ENCODE peak calls at places on chromosomes 7 and 10, in five cellular contexts. X is activated T-cell treated with anti-CD3 and anti-CD28 coated beads for 1 hour, C is HFFc6, Y is colonic mucosa, W is HuH-7.5. D is an unnamed sample.

GRCh38 chr10:70771311-70772194 is 13.6 kb downstream of the TBATA start:
- DNase-seq in X (no peak), C (no peak), Y (no peak), W (no peak), D (no peak)

GRCh38 chr10:95880704-95881103 is 27.1 kb upstream of the CC2D2B start:
- DNase-seq in X (no peak), C (no peak), Y (no peak), W (no peak), D (no peak)

GRCh38 chr7:13794581-13794980 is 194.9 kb downstream of the ETV1 start:
- DNase-seq in X (no peak), C (no peak), Y (no peak), W (no peak), D (no peak)

GRCh38 chr7:138030679-138031351 is 28.9 kb upstream of the CREB3L2 start:
- DNase-seq in X (no peak), C (no peak), Y (no peak), W (no peak), D (peak)

GRCh38 chr7:87058739-87059524 is 522 bp downstream of the ELAPOR2 start:
- DNase-seq in X (peak), C (no peak), Y (peak), W (peak), D (no peak)

GRCh38 chr10:2619472-2619871 is 447.9 kb upstream of the PFKP start:
- DNase-seq in X (no peak), C (no peak), Y (no peak), W (no peak), D (no peak)

GRCh38 chr10:86876748-86877147 is 80.7 kb downstream of the MMRN2 start:
- DNase-seq in X (no peak), C (peak), Y (no peak), W (no peak), D (no peak)

GRCh38 chr10:8360365-8360764 is 305.9 kb downstream of the GATA3 start:
- DNase-seq in X (no peak), C (no peak), Y (no peak), W (no peak), D (no peak)

GRCh38 chr7:54932818-54933543 is 85.8 kb upstream of the EGFR start:
- DNase-seq in X (no peak), C (peak), Y (peak), W (peak), D (peak)

GRCh38 chr10:67861750-67862460 is 22.6 kb upstream of the SIRT1 start:
- DNase-seq in X (no peak), C (no peak), Y (no peak), W (no peak), D (no peak)

GRCh38 chr10:109823196-109823595 is 100.1 kb downstream of the XPNPEP1 start:
- DNase-seq in X (no peak), C (peak), Y (no peak), W (no peak), D (no peak)

GRCh38 chr7:21550821-21551531 is 8.1 kb downstream of the DNAH11 start:
- DNase-seq in X (no peak), C (no peak), Y (no peak), W (no peak), D (no peak)